ENCODE peak calls at places on chromosomes 2 and 18, in six cellular contexts. B is astrocyte of the cerebellum; K is endodermal cell; Y is astrocyte; O is activated CD8-positive, alpha-beta T cell treated with anti-CD3 and anti-CD28 coated beads for 36 hours; F is BJ. U is an unnamed sample.

GRCh38 chr2:139142252-139142651 is 362.1 kb upstream of the NXPH2 start:
- DNase-seq in O (no peak), K (peak), B (peak), F (no peak), Y (peak), U (no peak)

GRCh38 chr18:12811191-12811950 is 72.7 kb downstream of the PTPN2 start:
- DNase-seq in B (no peak), F (no peak), K (no peak), O (peak), Y (no peak), U (no peak)

GRCh38 chr2:37802899-37803379 is 122.1 kb upstream of the RMDN2 start:
- DNase-seq in O (no peak), B (no peak), F (peak), K (no peak), Y (peak), U (no peak)

GRCh38 chr18:60485207-60485606 is 112.6 kb upstream of the MC4R start:
- DNase-seq in Y (peak), B (peak), F (no peak), O (no peak), K (no peak), U (no peak)

GRCh38 chr2:47336259-47337238 is 66.4 kb upstream of the MSH2 start:
- DNase-seq in O (no peak), F (no peak), K (peak), Y (no peak), B (no peak), U (no peak)

GRCh38 chr2:236802862-236803261 is 233.2 kb downstream of the ACKR3 start:
- DNase-seq in F (no peak), K (no peak), Y (no peak), O (no peak), B (no peak), U (no peak)

GRCh38 chr2:201093573-201093972 is 21.8 kb downstream of the NDUFB3 start:
- DNase-seq in B (no peak), F (no peak), Y (no peak), K (no peak), O (no peak), U (no peak)

GRCh38 chr18:59950215-59950944 is 50.6 kb downstream of the PMAIP1 start:
- DNase-seq in K (no peak), B (no peak), O (peak), Y (peak), F (no peak), U (no peak)

GRCh38 chr18:63518178-63519012 is 23.8 kb upstream of the SERPINB12 start:
- DNase-seq in O (peak), F (no peak), K (peak), B (peak), Y (peak), U (peak)

GRCh38 chr2:24106786-24107185 is 16.3 kb downstream of the PFN4 start:
- DNase-seq in K (no peak), O (no peak), Y (no peak), B (no peak), F (no peak), U (no peak)

GRCh38 chr2:56184500-56184996 is 758 bp downstream of the CCDC85A start:
- DNase-seq in Y (peak), F (no peak), B (no peak), K (peak), O (peak), U (no peak)

DNA sequence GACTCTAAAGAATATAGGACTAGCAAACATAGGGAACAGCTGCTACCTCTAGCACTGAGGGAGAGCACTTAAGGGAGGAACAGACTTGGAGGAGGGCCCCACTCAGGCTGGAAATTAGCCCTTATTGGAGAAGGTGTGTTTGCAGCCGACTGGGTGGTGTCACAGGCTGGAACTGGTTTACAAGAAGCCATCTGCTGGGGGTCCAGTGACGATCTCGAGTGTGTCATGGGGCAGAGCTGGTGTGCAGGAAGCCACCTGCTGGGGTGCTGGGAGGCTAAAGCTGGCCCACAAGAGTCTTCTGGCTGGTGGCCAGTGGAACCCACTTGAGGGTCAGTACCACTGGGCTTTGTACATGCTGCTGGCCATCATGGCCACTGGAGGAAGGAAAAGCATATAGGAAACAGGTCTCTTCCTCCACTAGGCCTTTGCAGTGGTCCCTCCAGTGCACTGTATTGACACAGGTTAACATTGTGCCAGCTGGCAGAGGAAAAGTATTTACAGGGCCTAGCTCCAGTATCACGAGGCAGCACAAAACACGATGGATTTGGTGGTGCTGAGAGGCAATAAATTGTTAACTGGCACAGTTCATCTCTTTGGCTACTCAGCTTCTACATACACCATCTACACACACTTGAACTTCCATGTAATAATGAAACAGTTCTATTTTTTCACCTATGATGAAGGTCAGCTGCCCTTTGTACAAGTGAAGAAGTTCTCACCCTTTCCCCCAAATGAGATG is 43.6 kb downstream of the MAP3K20 start:
- DNase-seq in B (no peak), O (no peak), K (no peak), F (no peak), Y (no peak), U (no peak)
- TF ChIP-seq CTCF in B (no peak), O (no peak), K (no peak), F (no peak), Y (no peak), U (no peak)

GRCh38 chr18:58335821-58336220 is 291.8 kb downstream of the NEDD4L start:
- DNase-seq in K (no peak), B (no peak), Y (peak), O (no peak), F (no peak), U (no peak)
- TF ChIP-seq CTCF in K (peak), B (peak), Y (no peak), O (no peak), F (peak), U (no peak)

GRCh38 chr2:196144513-196145126 is 26.8 kb downstream of the STK17B start:
- DNase-seq in F (no peak), B (no peak), K (no peak), O (peak), Y (no peak), U (no peak)
- TF ChIP-seq CTCF in F (no peak), B (no peak), K (no peak), O (no peak), Y (no peak), U (no peak)

GRCh38 chr2:240873098-240873788 is 4.6 kb downstream of the AGXT start:
- DNase-seq in O (no peak), B (no peak), F (no peak), Y (no peak), K (no peak), U (no peak)

GRCh38 chr2:240875228-240876034 is 6.8 kb downstream of the AGXT start:
- DNase-seq in Y (no peak), B (no peak), O (no peak), F (no peak), K (no peak), U (no peak)

GRCh38 chr2:240872317-240873097 is 3.9 kb downstream of the AGXT start:
- DNase-seq in O (no peak), F (no peak), K (no peak), Y (no peak), B (no peak), U (no peak)

GRCh38 chr2:240874715-240875227 is 6.1 kb downstream of the AGXT start:
- DNase-seq in F (no peak), K (no peak), B (no peak), Y (no peak), O (no peak), U (no peak)

DNA sequence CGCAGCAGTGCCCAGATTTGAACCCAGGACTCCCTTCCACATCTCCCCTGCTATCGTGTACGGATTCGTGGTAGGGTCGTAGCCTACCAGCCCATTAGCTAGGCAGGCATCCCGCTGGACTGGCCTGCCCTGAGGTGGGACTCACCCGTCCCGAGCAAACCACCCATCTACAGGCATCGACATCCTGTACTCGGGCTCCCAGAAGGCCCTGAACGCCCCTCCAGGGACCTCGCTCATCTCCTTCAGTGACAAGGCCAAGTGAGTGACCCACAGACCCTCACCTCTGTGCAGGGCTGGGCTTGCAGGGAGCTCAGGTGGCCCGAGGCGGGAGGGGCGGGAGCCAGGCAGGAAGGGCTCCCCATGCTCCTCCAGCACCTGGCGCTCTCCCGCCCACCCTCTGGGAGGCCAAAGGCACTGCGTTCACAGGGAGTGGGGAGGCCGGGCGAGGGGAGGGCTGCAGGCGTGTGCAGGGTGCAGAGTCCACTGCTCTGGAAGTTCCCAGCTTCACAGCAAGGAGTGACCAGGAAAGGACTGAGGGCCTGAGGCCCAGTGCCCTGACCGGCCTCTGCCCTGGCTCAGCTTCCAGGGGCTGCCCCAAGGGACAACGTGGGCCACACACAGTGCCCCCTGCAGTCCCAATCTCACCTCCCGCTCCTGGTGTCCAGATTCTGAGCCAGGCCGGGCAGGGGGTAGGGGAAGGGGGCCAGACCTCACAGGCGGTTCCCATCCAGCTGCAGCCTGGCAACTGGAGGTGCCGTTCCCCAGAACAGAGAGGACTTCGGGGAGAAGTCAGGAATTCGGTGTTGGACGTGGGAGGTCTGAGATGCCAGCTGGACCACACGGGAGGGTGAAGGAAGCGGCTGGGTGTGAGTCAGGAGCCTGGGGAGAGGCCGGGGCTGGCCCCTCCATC is 5.4 kb downstream of the AGXT start:
- DNase-seq in F (no peak), Y (no peak), K (no peak), B (no peak), O (no peak), U (no peak)
- TF ChIP-seq CTCF in F (no peak), Y (no peak), K (peak), B (no peak), O (no peak), U (no peak)

GRCh38 chr2:172674034-172674967 is 61.3 kb upstream of the RAPGEF4 start:
- DNase-seq in B (no peak), K (peak), F (no peak), O (peak), Y (no peak), U (peak)
- TF ChIP-seq CTCF in B (peak), K (peak), F (peak), O (no peak), Y (peak), U (peak)

GRCh38 chr2:88556026-88556425 is 71.2 kb downstream of the EIF2AK3 start:
- DNase-seq in B (no peak), F (no peak), O (no peak), Y (no peak), K (no peak), U (no peak)

GRCh38 chr2:88549616-88550292 is 77.5 kb downstream of the EIF2AK3 start:
- DNase-seq in F (no peak), O (no peak), B (no peak), Y (no peak), K (peak), U (no peak)

GRCh38 chr2:88557290-88557689 is 70.0 kb downstream of the EIF2AK3 start:
- DNase-seq in O (no peak), Y (no peak), F (no peak), K (no peak), B (no peak), U (no peak)

DNA sequence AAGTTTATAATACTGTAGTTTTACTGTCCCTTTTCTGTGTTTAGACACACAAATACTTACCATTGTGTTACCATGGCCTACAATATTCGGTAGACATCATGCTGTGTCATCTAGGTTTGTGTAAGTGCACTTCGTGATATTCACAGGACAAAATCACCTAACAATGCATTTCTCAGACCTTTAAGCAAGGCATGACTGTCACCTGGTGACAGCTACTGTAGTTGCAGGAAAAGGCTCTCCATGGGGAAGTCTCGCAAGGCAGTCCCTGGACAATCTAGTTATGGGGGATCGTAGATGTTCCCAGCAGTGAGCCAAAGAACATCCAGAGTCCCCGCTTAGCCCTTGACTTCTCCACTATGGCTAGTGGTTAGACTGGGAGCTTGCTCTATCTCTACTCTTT is 73.1 kb downstream of the EIF2AK3 start:
- DNase-seq in B (no peak), Y (no peak), O (no peak), K (peak), F (no peak), U (no peak)
- TF ChIP-seq CTCF in B (no peak), Y (no peak), O (no peak), K (peak), F (no peak), U (no peak)

GRCh38 chr2:68244456-68244855 is 7.9 kb downstream of the PPP3R1 start:
- DNase-seq in F (no peak), K (no peak), B (no peak), Y (no peak), O (no peak), U (no peak)
- TF ChIP-seq CTCF in F (peak), K (peak), B (no peak), Y (peak), O (no peak), U (no peak)

GRCh38 chr18:29883114-29883513 is 1159.4 kb downstream of the DSC3 start:
- DNase-seq in B (no peak), O (no peak), Y (no peak), K (no peak), F (no peak), U (no peak)

GRCh38 chr18:29882620-29883019 is 1159.9 kb downstream of the DSC3 start:
- DNase-seq in B (no peak), K (no peak), O (no peak), Y (peak), F (no peak), U (no peak)

GRCh38 chr18:29874519-29875098 is 1167.9 kb downstream of the DSC3 start:
- DNase-seq in B (peak), K (peak), O (no peak), F (no peak), Y (peak), U (no peak)

DNA sequence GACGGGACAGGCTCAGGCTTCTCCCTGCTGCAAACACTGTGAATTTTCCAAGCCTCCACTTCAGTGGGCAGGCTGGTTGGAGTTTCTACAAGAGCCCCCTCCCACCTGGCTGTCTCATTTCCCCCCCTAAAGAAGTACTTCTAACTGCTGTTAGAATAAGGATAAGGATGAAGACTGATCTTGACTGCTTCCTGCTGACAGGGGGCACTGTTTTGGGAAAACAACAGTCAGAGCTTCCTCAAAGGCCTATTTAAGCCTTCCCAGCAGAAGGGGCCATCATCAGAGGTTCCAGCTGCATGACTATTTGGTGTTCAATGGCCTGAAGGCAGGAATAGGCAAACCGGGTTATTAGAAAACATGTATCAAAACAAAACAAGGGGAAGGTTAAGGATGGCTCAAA is 1162.8 kb downstream of the DSC3 start:
- DNase-seq in F (no peak), B (no peak), O (no peak), K (peak), Y (no peak), U (no peak)
- TF ChIP-seq CTCF in F (no peak), B (no peak), O (no peak), K (peak), Y (no peak), U (no peak)

GRCh38 chr2:151792589-151792988 is 35.6 kb downstream of the ARL5A start:
- DNase-seq in O (no peak), K (no peak), B (no peak), Y (no peak), F (no peak), U (no peak)
- TF ChIP-seq CTCF in O (no peak), K (peak), B (no peak), Y (no peak), F (no peak), U (no peak)

U was measured in CD4-positive, alpha-beta T cell.